ENCODE peak calls at places on chromosomes 1 and 21, in five cellular contexts. One of them, this sample, is unnamed.

GRCh38 chr1:165235777-165236285 is 120.7 kb downstream of the LMX1A start:
- DNase-seq in SK-N-SH: peak
- DNase-seq in IMR-90: no peak
- DNase-seq in neural progenitor cell: peak
- DNase-seq in keratinocyte: no peak
- DNase-seq in this sample: peak

GRCh38 chr21:34950980-34951379 is 98.1 kb downstream of the RUNX1 start:
- DNase-seq in SK-N-SH: no peak
- DNase-seq in IMR-90: no peak
- DNase-seq in neural progenitor cell: no peak
- DNase-seq in keratinocyte: no peak
- DNase-seq in this sample: no peak

GRCh38 chr1:181033128-181033798 is 520 bp upstream of the MR1 start:
- DNase-seq in SK-N-SH: no peak
- DNase-seq in IMR-90: peak
- DNase-seq in neural progenitor cell: no peak
- DNase-seq in keratinocyte: peak
- DNase-seq in this sample: no peak

GRCh38 chr1:43973981-43974442 is 748 bp upstream of the ATP6V0B start:
- DNase-seq in SK-N-SH: no peak
- DNase-seq in IMR-90: no peak
- DNase-seq in neural progenitor cell: no peak
- DNase-seq in keratinocyte: no peak
- DNase-seq in this sample: no peak

GRCh38 chr1:112762541-112763141 is 47.5 kb upstream of the PPM1J start:
- DNase-seq in SK-N-SH: no peak
- DNase-seq in IMR-90: peak
- DNase-seq in neural progenitor cell: peak
- DNase-seq in keratinocyte: no peak
- DNase-seq in this sample: no peak

GRCh38 chr1:236451796-236452373 is 57.8 kb downstream of the EDARADD start:
- DNase-seq in SK-N-SH: peak
- DNase-seq in IMR-90: no peak
- DNase-seq in neural progenitor cell: peak
- DNase-seq in keratinocyte: no peak
- DNase-seq in this sample: no peak

GRCh38 chr1:224851850-224852261 is 77.6 kb upstream of the DNAH14 start:
- DNase-seq in SK-N-SH: no peak
- DNase-seq in IMR-90: no peak
- DNase-seq in neural progenitor cell: no peak
- DNase-seq in keratinocyte: no peak
- DNase-seq in this sample: no peak

GRCh38 chr1:169129109-169129789 is 22.8 kb downstream of the ATP1B1 start:
- DNase-seq in SK-N-SH: no peak
- DNase-seq in IMR-90: no peak
- DNase-seq in neural progenitor cell: no peak
- DNase-seq in keratinocyte: no peak
- DNase-seq in this sample: no peak

GRCh38 chr1:98044071-98044697 is 123.3 kb upstream of the DPYD start:
- DNase-seq in SK-N-SH: peak
- DNase-seq in IMR-90: no peak
- DNase-seq in neural progenitor cell: no peak
- DNase-seq in keratinocyte: no peak
- DNase-seq in this sample: no peak

GRCh38 chr1:204503913-204504519 is 9.4 kb upstream of the PIK3C2B start:
- DNase-seq in SK-N-SH: no peak
- DNase-seq in IMR-90: no peak
- DNase-seq in neural progenitor cell: no peak
- DNase-seq in keratinocyte: no peak
- DNase-seq in this sample: no peak

GRCh38 chr1:102858695-102859094 is 249.6 kb downstream of the COL11A1 start:
- DNase-seq in SK-N-SH: no peak
- DNase-seq in IMR-90: peak
- DNase-seq in neural progenitor cell: no peak
- DNase-seq in keratinocyte: no peak
- DNase-seq in this sample: no peak

GRCh38 chr1:39105061-39105840 is 79.1 kb downstream of the NDUFS5 start:
- DNase-seq in SK-N-SH: peak
- DNase-seq in IMR-90: peak
- DNase-seq in neural progenitor cell: peak
- DNase-seq in keratinocyte: no peak
- DNase-seq in this sample: peak

DNA sequence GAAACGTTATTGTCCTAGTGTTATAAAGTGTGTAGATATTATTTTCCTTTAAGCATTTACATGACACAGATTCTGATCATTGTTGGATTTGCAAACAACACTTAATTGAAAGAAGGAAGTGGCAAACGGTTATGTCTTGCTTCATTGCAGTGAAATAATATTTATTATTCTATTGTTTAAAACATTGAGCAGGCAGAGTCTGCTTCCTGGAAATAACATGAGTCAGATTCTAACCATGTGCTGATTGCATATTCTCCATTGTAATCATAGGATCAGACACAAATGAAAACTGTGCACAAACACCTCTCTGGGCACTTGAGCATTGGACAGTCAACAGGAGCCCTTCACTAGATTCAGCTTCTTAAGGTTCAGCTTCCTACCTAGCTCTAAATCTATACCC is 46.8 kb upstream of the USP25 start:
- DNase-seq in SK-N-SH: no peak
- DNase-seq in IMR-90: peak
- DNase-seq in neural progenitor cell: no peak
- DNase-seq in keratinocyte: no peak
- DNase-seq in this sample: no peak
- H3K9ac ChIP-seq in SK-N-SH: no peak
- H3K9ac ChIP-seq in IMR-90: no peak
- H3K9ac ChIP-seq in neural progenitor cell: no peak
- H3K9ac ChIP-seq in keratinocyte: no peak
- H3K9ac ChIP-seq in this sample: no peak

DNA sequence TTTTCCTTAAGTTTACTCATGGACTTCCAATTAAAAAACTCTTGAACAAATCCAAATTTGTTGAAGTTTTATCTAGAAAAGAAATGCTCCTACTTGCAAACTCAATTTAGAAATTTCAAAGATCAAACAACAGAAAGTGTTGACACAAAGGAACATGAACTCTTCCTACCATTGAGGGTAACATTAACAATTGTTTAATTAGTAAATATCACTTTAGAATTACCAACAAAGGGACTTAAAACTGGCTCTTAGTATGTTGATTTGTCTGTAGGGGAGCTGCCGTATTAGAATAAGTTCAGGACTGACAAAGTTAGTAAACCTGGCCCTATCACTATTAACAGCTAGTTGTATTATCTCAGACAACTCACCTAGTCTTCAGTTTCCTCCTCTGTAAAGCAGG is 57.9 kb downstream of the CCDC18 start:
- DNase-seq in SK-N-SH: no peak
- DNase-seq in IMR-90: no peak
- DNase-seq in neural progenitor cell: no peak
- DNase-seq in keratinocyte: no peak
- DNase-seq in this sample: no peak
- H3K4me3 ChIP-seq in SK-N-SH: no peak
- H3K4me3 ChIP-seq in IMR-90: no peak
- H3K4me3 ChIP-seq in neural progenitor cell: no peak
- H3K4me3 ChIP-seq in keratinocyte: no peak
- H3K4me3 ChIP-seq in this sample: no peak

GRCh38 chr21:32367158-32367557 is 25.7 kb downstream of the URB1 start:
- DNase-seq in SK-N-SH: no peak
- DNase-seq in IMR-90: no peak
- DNase-seq in neural progenitor cell: no peak
- DNase-seq in keratinocyte: no peak
- DNase-seq in this sample: no peak

GRCh38 chr21:32366191-32366590 is 26.6 kb downstream of the URB1 start:
- DNase-seq in SK-N-SH: no peak
- DNase-seq in IMR-90: no peak
- DNase-seq in neural progenitor cell: no peak
- DNase-seq in keratinocyte: no peak
- DNase-seq in this sample: no peak

GRCh38 chr21:32368386-32368785 is 24.4 kb downstream of the URB1 start:
- DNase-seq in SK-N-SH: no peak
- DNase-seq in IMR-90: peak
- DNase-seq in neural progenitor cell: no peak
- DNase-seq in keratinocyte: no peak
- DNase-seq in this sample: no peak

GRCh38 chr21:32364387-32364786 is 28.4 kb downstream of the URB1 start:
- DNase-seq in SK-N-SH: no peak
- DNase-seq in IMR-90: no peak
- DNase-seq in neural progenitor cell: peak
- DNase-seq in keratinocyte: no peak
- DNase-seq in this sample: no peak

GRCh38 chr21:32364801-32365200 is 28.0 kb downstream of the URB1 start:
- DNase-seq in SK-N-SH: no peak
- DNase-seq in IMR-90: no peak
- DNase-seq in neural progenitor cell: peak
- DNase-seq in keratinocyte: no peak
- DNase-seq in this sample: no peak
- TF ChIP-seq CTCF in SK-N-SH: no peak
- TF ChIP-seq CTCF in IMR-90: no peak
- TF ChIP-seq CTCF in neural progenitor cell: peak
- TF ChIP-seq CTCF in keratinocyte: peak
- TF ChIP-seq CTCF in this sample: no peak

DNA sequence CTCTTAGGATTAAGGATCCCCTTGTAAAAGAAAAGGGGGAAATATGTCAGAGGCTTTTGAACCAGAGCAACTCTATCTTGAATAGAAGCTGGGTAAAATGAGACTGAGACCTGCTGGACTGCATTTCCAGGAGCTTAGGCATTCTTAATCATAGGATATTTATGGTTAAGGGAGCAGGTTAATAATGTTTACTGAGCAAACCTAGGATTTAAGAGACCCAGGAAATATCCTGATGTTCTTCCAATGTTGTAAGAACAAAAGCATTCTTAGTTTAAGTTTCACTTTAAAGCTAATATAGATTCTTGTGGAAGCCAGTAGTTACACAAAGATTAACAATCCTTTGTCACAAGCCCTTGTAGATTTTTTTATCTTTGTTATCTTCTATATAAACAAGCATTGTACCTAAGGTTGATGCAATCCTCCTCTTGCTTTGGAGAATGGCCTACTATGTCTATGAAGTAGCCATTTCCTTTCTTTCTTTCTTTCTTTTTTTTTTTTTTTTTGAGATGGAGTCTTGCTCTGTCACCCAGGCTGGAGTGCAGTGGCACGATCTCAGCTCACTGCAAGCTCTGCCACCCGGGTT is 570.2 kb upstream of the BEND5 start:
- DNase-seq in SK-N-SH: no peak
- DNase-seq in IMR-90: no peak
- DNase-seq in neural progenitor cell: no peak
- DNase-seq in keratinocyte: no peak
- DNase-seq in this sample: no peak
- H3K9ac ChIP-seq in SK-N-SH: no peak
- H3K9ac ChIP-seq in IMR-90: no peak
- H3K9ac ChIP-seq in neural progenitor cell: no peak
- H3K9ac ChIP-seq in keratinocyte: no peak
- H3K9ac ChIP-seq in this sample: no peak

GRCh38 chr1:183842817-183843187 is 37.9 kb downstream of the RGL1 start:
- DNase-seq in SK-N-SH: no peak
- DNase-seq in IMR-90: no peak
- DNase-seq in neural progenitor cell: no peak
- DNase-seq in keratinocyte: no peak
- DNase-seq in this sample: no peak
- H3K4me3 ChIP-seq in SK-N-SH: peak
- H3K4me3 ChIP-seq in IMR-90: no peak
- H3K4me3 ChIP-seq in neural progenitor cell: no peak
- H3K4me3 ChIP-seq in keratinocyte: no peak
- H3K4me3 ChIP-seq in this sample: peak

DNA sequence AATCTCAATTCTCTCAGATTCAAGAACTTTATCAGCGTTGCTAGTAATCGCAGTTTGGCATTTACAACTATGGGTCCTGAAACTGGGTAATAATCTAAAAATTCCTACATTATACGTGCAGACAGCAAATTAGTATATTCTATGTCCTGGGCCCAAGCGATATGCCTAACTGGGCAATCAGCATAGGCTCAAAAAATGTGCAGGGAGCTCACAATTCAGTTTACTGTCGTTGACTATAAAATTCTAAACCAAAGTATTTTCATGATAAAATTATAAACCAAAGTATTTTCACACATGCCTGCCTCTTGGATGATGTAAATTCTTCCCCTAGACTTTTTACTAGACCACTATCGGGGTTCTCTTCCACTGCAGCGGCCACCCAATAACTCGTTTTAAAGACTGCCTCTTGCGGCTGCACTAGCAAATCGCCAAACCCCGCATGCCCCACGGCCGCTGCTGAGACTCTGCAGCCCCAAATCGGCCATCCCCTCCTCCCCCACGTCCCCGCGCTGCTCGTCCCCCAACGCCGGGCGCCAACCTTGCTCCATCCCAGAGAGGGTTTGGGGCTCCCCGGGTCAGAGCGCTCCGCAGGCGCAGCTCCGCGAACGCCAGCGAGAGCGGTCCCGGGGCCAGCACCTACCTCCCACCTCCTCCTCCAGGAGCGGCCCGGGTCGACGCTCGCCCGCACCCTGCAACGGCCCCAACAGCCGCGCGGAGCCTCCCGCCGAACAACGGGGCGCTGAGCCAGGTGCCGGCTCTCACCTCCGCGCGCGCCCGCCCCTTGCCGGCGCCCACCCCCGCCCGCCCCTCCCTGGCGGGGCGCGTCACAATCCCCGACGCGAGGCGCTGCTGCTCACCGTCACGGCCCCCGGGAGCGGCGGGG is 506 bp downstream of the SSX2IP start:
- DNase-seq in SK-N-SH: no peak
- DNase-seq in IMR-90: peak
- DNase-seq in neural progenitor cell: peak
- DNase-seq in keratinocyte: no peak
- DNase-seq in this sample: peak
- TF ChIP-seq CTCF in SK-N-SH: peak
- TF ChIP-seq CTCF in IMR-90: peak
- TF ChIP-seq CTCF in neural progenitor cell: peak
- TF ChIP-seq CTCF in keratinocyte: peak
- TF ChIP-seq CTCF in this sample: peak

This sample was measured in kidney.